ENCODE peak calls at places on chromosomes 3 and 15, in four cellular contexts. N, L, O and R are unnamed samples.
A peak's percentile ranks its signal among the peaks of the same experiment; 100 is the strongest.

GRCh38 chr3:37824090-37824953 is 37.4 kb upstream of the CTDSPL start:
- DNase-seq in N (no peak), O (peak; percentile 56), L (no peak), R (no peak)

GRCh38 chr3:38627956-38628355 is 21.5 kb downstream of the SCN5A start:
- DNase-seq in L (no peak), O (peak; percentile 64), N (peak; percentile 87), R (peak; percentile 20)

GRCh38 chr15:44394562-44394961 is 32.9 kb upstream of the CTDSPL2 start:
- DNase-seq in L (no peak), N (no peak), O (no peak), R (no peak)

GRCh38 chr3:77370413-77370812 is 330.5 kb downstream of the ROBO2 start:
- DNase-seq in L (no peak), N (no peak), O (no peak), R (no peak)

GRCh38 chr15:70099966-70100494 is 2.3 kb upstream of the TLE3 start:
- DNase-seq in N (no peak), L (no peak), O (peak; percentile 79), R (no peak)

GRCh38 chr3:16094644-16095272 is 79.7 kb upstream of the GALNT15 start:
- DNase-seq in O (no peak), N (no peak), L (no peak), R (no peak)

GRCh38 chr3:130834476-130834875 is 59.4 kb upstream of the ATP2C1 start:
- DNase-seq in L (no peak), N (no peak), O (no peak), R (no peak)

GRCh38 chr15:91790826-91791225 is 62.7 kb upstream of the SLCO3A1 start:
- DNase-seq in N (no peak), L (no peak), O (no peak), R (no peak)

GRCh38 chr3:31978553-31978952 is 2.5 kb downstream of the OSBPL10 start:
- DNase-seq in N (no peak), O (no peak), L (no peak), R (no peak)

GRCh38 chr3:64880926-64881325 is 193.1 kb upstream of the ADAMTS9 start:
- DNase-seq in L (no peak), O (no peak), N (no peak), R (no peak)

GRCh38 chr3:15015456-15015855 is 49.7 kb downstream of the MRPS25 start:
- DNase-seq in O (no peak), N (no peak), L (no peak), R (no peak)

GRCh38 chr3:12982619-12983101 is 90.6 kb downstream of the IQSEC1 start:
- DNase-seq in N (no peak), L (no peak), O (no peak), R (no peak)
- TF ChIP-seq NR2C2 in N (no peak), L (no peak), O (no peak), R (no peak)

GRCh38 chr15:89139613-89140499 is 51.6 kb downstream of the ABHD2 start:
- DNase-seq in N (peak; percentile 22), O (no peak), L (no peak), R (peak; percentile 62)
- TF ChIP-seq NR2C2 in N (no peak), O (no peak), L (no peak), R (no peak)

GRCh38 chr3:195251336-195252065 is 19.5 kb downstream of the XXYLT1 start:
- DNase-seq in O (no peak), N (no peak), L (no peak), R (no peak)

GRCh38 chr3:195249057-195249770 is 21.7 kb downstream of the XXYLT1 start:
- DNase-seq in L (no peak), N (no peak), O (no peak), R (no peak)

GRCh38 chr3:195248281-195248680 is 22.7 kb downstream of the XXYLT1 start:
- DNase-seq in N (no peak), O (no peak), L (no peak), R (no peak)

GRCh38 chr3:195250473-195251251 is 20.3 kb downstream of the XXYLT1 start:
- DNase-seq in N (no peak), O (no peak), L (no peak), R (no peak)

GRCh38 chr3:195249858-195250464 is 21.0 kb downstream of the XXYLT1 start:
- DNase-seq in O (no peak), N (no peak), L (no peak), R (no peak)
- TF ChIP-seq NR2C2 in O (no peak), N (no peak), L (no peak), R (no peak)

GRCh38 chr3:189799366-189799765 is 168.2 kb downstream of the TP63 start:
- DNase-seq in L (peak; percentile 42), N (no peak), O (no peak), R (no peak)
- TF ChIP-seq NR2C2 in L (no peak), N (no peak), O (no peak), R (no peak)

GRCh38 chr3:128846501-128846900 is 32.9 kb upstream of the ACAD9 start:
- DNase-seq in N (no peak), L (no peak), O (no peak), R (no peak)
- TF ChIP-seq NR2C2 in N (no peak), L (no peak), O (no peak), R (no peak)

GRCh38 chr15:37898385-37898784 is 36.1 kb upstream of the TMCO5A start:
- DNase-seq in O (no peak), N (no peak), L (no peak), R (no peak)
- TF ChIP-seq NR2C2 in O (no peak), N (no peak), L (no peak), R (no peak)

GRCh38 chr3:67384790-67385397 is 269.5 kb downstream of the SUCLG2 start:
- DNase-seq in O (peak; percentile 63), N (peak; percentile 78), L (no peak), R (peak; percentile 23)
- TF ChIP-seq NR2C2 in O (no peak), N (no peak), L (no peak), R (no peak)

DNA sequence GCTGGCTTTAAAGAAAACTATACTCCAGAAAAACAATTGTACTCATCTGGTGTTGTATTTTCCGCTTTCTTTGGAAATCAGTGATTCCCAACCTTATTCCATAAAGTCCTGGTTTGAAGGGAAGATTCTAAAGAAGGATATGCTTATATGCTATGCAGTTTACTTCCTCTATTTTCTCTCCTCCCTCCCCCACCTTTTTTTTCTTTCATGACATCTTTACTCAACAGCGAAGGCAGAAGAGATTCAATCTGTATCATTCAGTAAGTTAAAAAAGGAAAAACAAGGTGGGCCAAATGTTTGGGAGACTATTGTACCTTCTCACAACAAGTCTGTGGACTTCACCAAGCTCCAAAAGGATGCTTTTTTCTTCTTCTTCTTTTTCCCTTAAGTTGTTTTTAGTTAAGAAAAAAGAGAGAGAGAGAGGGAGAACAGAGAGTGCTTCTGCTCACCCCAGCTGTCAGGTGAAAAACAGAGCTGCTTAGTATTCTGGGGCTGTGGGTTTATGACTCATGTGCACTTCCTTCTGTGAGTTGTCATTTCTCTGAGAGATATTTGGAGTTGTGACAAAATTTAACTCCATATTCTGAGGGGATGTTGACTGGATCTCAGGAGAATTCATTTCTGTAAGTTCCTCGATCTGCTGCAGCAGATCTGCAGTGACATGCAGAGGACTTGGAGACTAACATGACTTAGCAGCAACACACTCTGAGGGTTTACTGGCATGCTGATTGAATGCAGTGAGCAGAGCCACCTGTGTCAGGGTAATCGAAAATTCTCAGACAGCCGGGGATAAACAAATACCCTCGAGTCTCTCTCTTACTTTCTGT is 70.7 kb downstream of the SSR3 start:
- DNase-seq in L (peak; percentile 77), O (peak; percentile 39), N (no peak), R (no peak)
- TF ChIP-seq NR2C2 in L (no peak), O (no peak), N (no peak), R (no peak)

DNA sequence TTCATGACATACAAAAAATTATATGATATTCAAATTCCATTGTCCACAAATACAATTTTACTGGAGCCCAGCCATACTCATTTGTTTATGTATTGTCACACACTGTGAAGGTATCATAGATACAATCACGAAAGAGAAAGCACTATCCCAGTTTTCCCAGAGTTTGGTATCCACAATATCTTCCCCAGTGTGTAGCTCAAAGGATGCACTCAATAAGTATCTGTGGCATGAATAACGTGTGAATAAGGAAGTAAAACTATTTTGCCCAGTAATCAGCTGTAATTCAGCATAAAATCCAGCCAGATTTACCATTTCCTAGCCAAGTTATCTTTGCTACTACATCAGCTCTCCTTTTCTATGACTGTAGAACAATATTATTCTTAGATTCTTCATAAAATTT is 131.3 kb upstream of the KCNMB2 start:
- DNase-seq in O (no peak), N (no peak), L (no peak), R (no peak)
- TF ChIP-seq NR2C2 in O (no peak), N (no peak), L (no peak), R (no peak)